ENCODE peak calls at places on chromosomes 3 and 15, in nine cellular contexts. J, Q, F, I, D, B, U, S and R are unnamed samples.

GRCh38 chr3:81152156-81152555 is 609.3 kb downstream of the GBE1 start:
- DNase-seq in J (no peak), Q (no peak), F (no peak), I (no peak), D (no peak), B (no peak), U (no peak), S (no peak), R (no peak)

GRCh38 chr3:149282322-149282721 is 51.1 kb downstream of the TM4SF18 start:
- DNase-seq in J (no peak), Q (no peak), F (no peak), I (no peak), D (no peak), B (no peak), U (no peak), S (no peak), R (no peak)

GRCh38 chr15:100291106-100291505 is 50.7 kb downstream of the ADAMTS17 start:
- DNase-seq in J (no peak), Q (no peak), F (no peak), I (no peak), D (no peak), B (no peak), U (no peak), S (no peak), R (no peak)

GRCh38 chr15:72118400-72118978 is at the start of gene SENP8:
- DNase-seq in J (no peak), Q (no peak), F (no peak), I (no peak), D (no peak), B (no peak), U (no peak), S (no peak), R (no peak)

GRCh38 chr3:134294302-134294925 is 43.8 kb upstream of the RYK start:
- DNase-seq in J (peak; percentile 23), Q (no peak), F (no peak), I (peak; percentile 15), D (no peak), B (no peak), U (no peak), S (no peak), R (no peak)

GRCh38 chr3:88807471-88808090 is 299.8 kb upstream of the EPHA3 start:
- DNase-seq in J (no peak), Q (no peak), F (no peak), I (no peak), D (peak; percentile 78), B (no peak), U (no peak), S (no peak), R (no peak)

GRCh38 chr3:87503901-87504498 is 227.6 kb upstream of the POU1F1 start:
- DNase-seq in J (no peak), Q (no peak), F (no peak), I (no peak), D (peak; percentile 18), B (peak; percentile 56), U (no peak), S (peak; percentile 23), R (no peak)

GRCh38 chr3:195913382-195913781 is 5.0 kb upstream of the TNK2 start:
- DNase-seq in J (no peak), Q (no peak), F (no peak), I (no peak), D (no peak), B (no peak), U (no peak), S (no peak), R (no peak)

GRCh38 chr3:160134964-160135363 is 90.3 kb upstream of the C3orf80 start:
- DNase-seq in J (no peak), Q (no peak), F (no peak), I (no peak), D (peak; percentile 80), B (peak; percentile 32), U (no peak), S (no peak), R (no peak)

GRCh38 chr3:46369675-46370132 is 1.0 kb upstream of the CCR5 start:
- DNase-seq in J (no peak), Q (no peak), F (no peak), I (no peak), D (no peak), B (no peak), U (no peak), S (no peak), R (no peak)

GRCh38 chr3:64342940-64343691 is 117.8 kb upstream of the PRICKLE2 start:
- DNase-seq in J (no peak), Q (peak; percentile 38), F (no peak), I (no peak), D (peak; percentile 97), B (no peak), U (no peak), S (no peak), R (no peak)

GRCh38 chr15:68678746-68679145 is 100.0 kb downstream of the CORO2B start:
- DNase-seq in J (no peak), Q (no peak), F (no peak), I (no peak), D (no peak), B (no peak), U (no peak), S (no peak), R (no peak)

GRCh38 chr15:99016680-99017321 is 9.2 kb upstream of the PGPEP1L start:
- DNase-seq in J (no peak), Q (no peak), F (no peak), I (no peak), D (peak; percentile 37), B (no peak), U (no peak), S (no peak), R (peak; percentile 44)

GRCh38 chr3:14537590-14538450 is 2.3 kb downstream of the GRIP2 start:
- DNase-seq in J (no peak), Q (peak; percentile 56), F (no peak), I (no peak), D (no peak), B (no peak), U (peak; percentile 65), S (no peak), R (no peak)